ENCODE peak calls at places on chromosome 12, in six cellular contexts. W, Q, D, M, N and R are unnamed samples.

GRCh38 chr12:81128930-81129554 is 51.2 kb downstream of the ACSS3 start:
- DNase-seq in W (peak), Q (peak), D (peak), M (peak), N (no peak), R (peak)

GRCh38 chr12:125284945-125285344 is 219.7 kb downstream of the AACS start:
- DNase-seq in W (no peak), Q (no peak), D (peak), M (no peak), N (no peak), R (no peak)

GRCh38 chr12:54394281-54394719 is 9.8 kb upstream of the ZNF385A start:
- DNase-seq in W (peak), Q (no peak), D (peak), M (peak), N (peak), R (peak)

GRCh38 chr12:52401926-52402325 is 4.2 kb downstream of the KRT82 start:
- DNase-seq in W (no peak), Q (no peak), D (no peak), M (no peak), N (no peak), R (no peak)

GRCh38 chr12:62903151-62903550 is 31.8 kb downstream of the PPM1H start:
- DNase-seq in W (no peak), Q (no peak), D (no peak), M (no peak), N (no peak), R (no peak)

GRCh38 chr12:85575115-85576096 is 260.8 kb downstream of the RASSF9 start:
- DNase-seq in W (peak), Q (peak), D (peak), M (peak), N (peak), R (peak)

GRCh38 chr12:108302471-108303311 is 36.4 kb downstream of the CMKLR1 start:
- DNase-seq in W (no peak), Q (no peak), D (peak), M (peak), N (no peak), R (no peak)

GRCh38 chr12:127903146-127903545 is 363.8 kb upstream of the TMEM132C start:
- DNase-seq in W (no peak), Q (no peak), D (peak), M (no peak), N (no peak), R (no peak)

GRCh38 chr12:42704340-42704739 is 114.8 kb upstream of the PRICKLE1 start:
- DNase-seq in W (no peak), Q (no peak), D (no peak), M (no peak), N (no peak), R (no peak)

GRCh38 chr12:57127101-57127709 is 1.1 kb upstream of the LRP1 start:
- DNase-seq in W (no peak), Q (peak), D (peak), M (peak), N (peak), R (peak)

GRCh38 chr12:113242560-113242959 is 21.3 kb downstream of the TPCN1 start:
- DNase-seq in W (no peak), Q (no peak), D (no peak), M (no peak), N (no peak), R (no peak)

GRCh38 chr12:38921025-38921677 is 15.8 kb upstream of the CPNE8 start:
- DNase-seq in W (no peak), Q (peak), D (peak), M (peak), N (no peak), R (peak)

GRCh38 chr12:128969480-128970055 is 116.3 kb downstream of the GLT1D1 start:
- DNase-seq in W (no peak), Q (peak), D (peak), M (peak), N (peak), R (no peak)

GRCh38 chr12:72178871-72179270 is 93.3 kb upstream of the TRHDE start:
- DNase-seq in W (no peak), Q (no peak), D (no peak), M (no peak), N (no peak), R (no peak)

GRCh38 chr12:102862486-102862885 is 54.6 kb downstream of the PAH start:
- DNase-seq in W (no peak), Q (no peak), D (no peak), M (no peak), N (no peak), R (no peak)

GRCh38 chr12:6478406-6478805 is 7.9 kb upstream of the VAMP1 start:
- DNase-seq in W (no peak), Q (no peak), D (no peak), M (no peak), N (no peak), R (no peak)

GRCh38 chr12:49515266-49515665 is 23.6 kb upstream of the KCNH3 start:
- DNase-seq in W (peak), Q (no peak), D (no peak), M (no peak), N (no peak), R (peak)

GRCh38 chr12:107196681-107197080 is 103.3 kb upstream of the CRY1 start:
- DNase-seq in W (peak), Q (no peak), D (no peak), M (no peak), N (no peak), R (no peak)

GRCh38 chr12:102281231-102281630 is 83.6 kb upstream of the PMCH start:
- DNase-seq in W (no peak), Q (no peak), D (no peak), M (no peak), N (no peak), R (no peak)

GRCh38 chr12:19539836-19540235 is 100.5 kb downstream of the AEBP2 start:
- DNase-seq in W (no peak), Q (no peak), D (peak), M (no peak), N (no peak), R (peak)

GRCh38 chr12:7059780-7060179 is 738 bp upstream of the C1S start:
- DNase-seq in W (no peak), Q (no peak), D (no peak), M (no peak), N (no peak), R (no peak)

GRCh38 chr12:29547151-29547561 is 49.7 kb upstream of the OVCH1 start:
- DNase-seq in W (peak), Q (no peak), D (peak), M (no peak), N (no peak), R (peak)
- H2BK15ac ChIP-seq in W (no peak), Q (no peak), D (no peak), M (no peak), N (no peak), R (no peak)

GRCh38 chr12:75965661-75966060 is 65.9 kb downstream of the PHLDA1 start:
- DNase-seq in W (no peak), Q (no peak), D (no peak), M (no peak), N (no peak), R (no peak)
- H3K27ac ChIP-seq in W (no peak), Q (no peak), D (no peak), M (no peak), N (no peak), R (no peak)

GRCh38 chr12:118013283-118013682 is 3.2 kb upstream of the RFC5 start:
- DNase-seq in W (no peak), Q (no peak), D (no peak), M (no peak), N (no peak), R (no peak)

GRCh38 chr12:118011377-118011776 is 5.1 kb upstream of the RFC5 start:
- DNase-seq in W (no peak), Q (no peak), D (no peak), M (no peak), N (no peak), R (no peak)

GRCh38 chr12:118015306-118015705 is 1.2 kb upstream of the RFC5 start:
- DNase-seq in W (no peak), Q (no peak), D (no peak), M (no peak), N (no peak), R (no peak)

GRCh38 chr12:118011961-118012360 is 4.5 kb upstream of the RFC5 start:
- DNase-seq in W (no peak), Q (no peak), D (no peak), M (no peak), N (no peak), R (no peak)

GRCh38 chr12:118010903-118011302 is 5.6 kb upstream of the RFC5 start:
- DNase-seq in W (no peak), Q (no peak), D (no peak), M (no peak), N (no peak), R (no peak)
- H2BK15ac ChIP-seq in W (no peak), Q (no peak), D (no peak), M (no peak), N (no peak), R (no peak)

DNA sequence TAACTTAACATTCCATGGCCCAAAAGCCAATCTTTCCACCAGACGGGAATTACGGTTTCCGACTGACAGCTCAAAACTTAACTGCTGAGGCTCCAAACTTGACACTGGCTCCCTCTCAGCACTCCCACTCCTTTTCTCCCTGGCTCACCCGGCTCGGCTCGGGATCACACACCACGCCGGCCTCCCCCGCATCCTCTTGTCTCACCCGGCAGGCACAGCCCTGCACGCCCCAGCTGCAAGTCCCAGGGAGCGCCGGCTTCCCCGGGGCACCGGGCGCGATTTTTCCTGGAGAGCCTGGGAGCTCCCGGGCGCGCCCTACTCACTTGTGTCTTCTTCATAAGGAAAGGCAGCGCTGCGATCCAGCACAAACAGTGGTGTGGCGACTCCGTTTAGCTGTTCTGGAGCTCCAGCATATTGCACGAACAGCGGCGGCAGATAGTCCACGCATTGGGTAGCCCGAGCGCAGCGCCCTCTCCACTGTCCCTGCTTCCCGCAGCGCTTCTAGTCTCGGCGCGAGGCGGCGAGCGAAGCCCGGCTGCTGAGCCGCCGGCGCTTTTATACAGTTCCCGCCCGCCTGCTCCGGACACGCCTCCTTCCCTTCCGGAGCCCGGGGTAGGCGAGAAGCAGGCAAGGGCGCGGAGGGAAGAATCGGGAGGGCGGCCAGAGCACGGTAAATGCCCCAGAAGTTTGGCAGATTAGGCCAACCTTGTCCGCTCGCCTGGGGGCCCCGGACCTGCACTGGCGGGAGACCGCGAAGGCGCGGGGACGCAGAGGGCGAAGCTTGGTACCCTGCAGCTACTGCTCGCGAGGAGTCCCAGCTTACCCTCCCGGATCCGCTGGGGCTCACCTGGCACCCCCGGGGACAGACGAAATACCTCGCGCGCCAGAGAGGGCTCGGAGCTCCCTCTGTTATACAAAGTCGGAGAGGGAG is at the start of gene KITLG:
- DNase-seq in W (peak), Q (peak), D (peak), M (peak), N (peak), R (peak)
- H3K27ac ChIP-seq in W (peak), Q (peak), D (peak), M (no peak), N (peak), R (peak)

DNA sequence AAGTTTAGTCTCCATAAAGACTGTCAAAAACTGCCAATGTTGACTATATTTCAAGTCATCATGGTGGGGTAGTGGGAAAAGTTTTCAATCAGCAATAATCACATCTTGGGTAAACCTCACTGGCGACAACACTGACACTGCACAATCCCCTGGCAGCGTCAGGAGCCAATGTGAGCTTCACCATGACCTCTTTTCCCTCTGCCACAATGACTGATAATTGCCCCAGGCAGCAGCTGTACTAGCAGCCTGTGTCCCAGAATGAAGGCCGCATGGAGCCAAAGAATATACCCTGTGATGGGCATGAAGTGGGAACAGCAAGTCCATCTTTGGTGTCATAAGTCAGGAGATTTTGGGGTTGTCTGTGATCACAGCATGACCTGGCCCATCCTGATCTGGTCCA is 5.3 kb downstream of the MMAB start:
- DNase-seq in W (no peak), Q (no peak), D (no peak), M (no peak), N (no peak), R (no peak)
- H2BK15ac ChIP-seq in W (no peak), Q (no peak), D (no peak), M (no peak), N (no peak), R (no peak)

GRCh38 chr12:76176935-76177334 is 92.5 kb upstream of the NAP1L1 start:
- DNase-seq in W (peak), Q (no peak), D (no peak), M (no peak), N (no peak), R (no peak)
- H3K27ac ChIP-seq in W (no peak), Q (no peak), D (no peak), M (no peak), N (no peak), R (no peak)

DNA sequence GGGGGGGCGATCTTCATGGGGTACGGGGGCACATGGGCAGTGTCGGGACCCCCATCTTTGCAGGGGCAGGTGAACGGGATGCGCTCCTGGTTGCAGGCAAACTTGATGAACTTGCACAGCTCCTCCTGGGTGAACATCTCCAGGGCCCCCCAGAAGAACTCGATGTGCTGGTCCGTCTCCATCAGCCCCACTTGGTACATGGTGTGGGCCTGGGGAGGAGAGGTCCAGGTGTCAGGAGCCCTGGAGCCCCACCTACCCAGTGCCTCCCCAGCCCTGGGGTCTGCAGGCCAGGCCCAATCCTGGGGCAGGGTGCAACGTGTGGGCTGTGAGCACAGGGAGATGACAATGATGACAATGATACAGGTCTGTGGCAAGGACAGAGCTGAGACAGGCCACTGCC is 37.7 kb downstream of the TRAFD1 start:
- DNase-seq in W (no peak), Q (no peak), D (no peak), M (no peak), N (no peak), R (no peak)
- H2BK15ac ChIP-seq in W (no peak), Q (no peak), D (no peak), M (no peak), N (no peak), R (no peak)

DNA sequence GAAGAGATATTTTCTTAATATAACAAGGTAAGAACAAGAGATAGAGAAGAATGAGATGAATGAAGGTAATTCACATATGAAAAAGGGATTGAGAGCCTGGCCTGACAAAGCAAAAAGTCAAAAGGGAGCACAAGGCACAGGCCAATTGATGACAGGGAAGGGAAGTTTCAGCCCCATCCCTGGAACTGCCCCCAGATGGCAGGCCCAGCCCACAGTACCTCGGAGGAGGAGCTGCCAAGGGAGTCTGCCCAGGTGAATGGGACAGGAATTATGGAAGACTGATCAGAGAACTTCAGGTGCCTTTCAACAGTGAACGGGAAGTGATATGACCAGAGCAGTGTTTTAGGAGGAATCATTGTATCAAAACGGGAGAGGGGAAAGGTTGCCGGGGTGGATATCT is 15.7 kb downstream of the SNRPF start:
- DNase-seq in W (no peak), Q (no peak), D (peak), M (peak), N (peak), R (no peak)
- H3K27ac ChIP-seq in W (no peak), Q (no peak), D (no peak), M (no peak), N (no peak), R (no peak)

GRCh38 chr12:60489071-60489470 is 893.2 kb downstream of the SLC16A7 start:
- DNase-seq in W (peak), Q (no peak), D (no peak), M (no peak), N (no peak), R (no peak)
- H2BK15ac ChIP-seq in W (no peak), Q (no peak), D (no peak), M (no peak), N (no peak), R (no peak)